ENCODE peak calls at places on chromosomes 6 and 20, in five cellular contexts. Q is neuronal stem cell, B is H1, X is H9, F is mesenchymal stem cell. U is an unnamed sample. For H3K4me1, the result is how much of the 10 kb centered on the place peaks cover.

GRCh38 chr6:129936329-129937165 is 75.4 kb upstream of the TMEM244 start:
- DNase-seq in B (peak), X (peak), Q (peak), F (peak), U (peak)

GRCh38 chr6:91166271-91166670 is 579.4 kb upstream of the MAP3K7 start:
- DNase-seq in Q (no peak), B (no peak), F (no peak), X (no peak), U (peak)

GRCh38 chr6:1312444-1313363 is 806 bp downstream of the FOXQ1 start:
- DNase-seq in X (peak), Q (no peak), F (no peak), B (no peak), U (no peak)

GRCh38 chr6:40923326-40923725 is 115.7 kb downstream of the UNC5CL start:
- DNase-seq in Q (no peak), X (peak), F (no peak), B (no peak), U (no peak)

GRCh38 chr20:40607927-40608326 is 81.1 kb downstream of the MAFB start:
- DNase-seq in F (no peak), Q (no peak), X (no peak), B (no peak), U (no peak)

GRCh38 chr6:149915970-149916865 is 6.7 kb downstream of the RAET1G start:
- DNase-seq in X (no peak), B (no peak), Q (no peak), F (no peak), U (no peak)

GRCh38 chr20:37356961-37357371 is 11.0 kb downstream of the SRC start:
- DNase-seq in X (no peak), Q (no peak), B (no peak), F (no peak), U (no peak)

GRCh38 chr20:1242530-1242929 is 16.7 kb downstream of the RAD21L1 start:
- DNase-seq in Q (no peak), F (peak), B (no peak), X (no peak), U (no peak)

GRCh38 chr6:56335733-56336132 is 88.4 kb upstream of the COL21A1 start:
- DNase-seq in Q (no peak), X (no peak), F (peak), B (no peak), U (no peak)

GRCh38 chr6:157710604-157711003 is 112.4 kb upstream of the SNX9 start:
- DNase-seq in X (no peak), F (peak), Q (no peak), B (no peak), U (peak)

GRCh38 chr6:108746841-108747575 is 101.2 kb upstream of the ARMC2 start:
- DNase-seq in F (no peak), X (no peak), B (no peak), Q (no peak), U (no peak)

GRCh38 chr20:41213150-41213820 is 75.9 kb downstream of the PLCG1 start:
- DNase-seq in Q (no peak), X (no peak), B (no peak), F (peak), U (no peak)

GRCh38 chr6:18165746-18166145 is 10.5 kb downstream of the KDM1B start:
- DNase-seq in Q (no peak), F (no peak), B (no peak), X (no peak), U (no peak)

GRCh38 chr6:130964289-130964688 is 98.8 kb downstream of the EPB41L2 start:
- DNase-seq in F (no peak), B (no peak), Q (no peak), X (no peak), U (no peak)

GRCh38 chr6:133248241-133249001 is 7.3 kb downstream of the EYA4 start:
- DNase-seq in Q (no peak), F (peak), B (no peak), X (no peak), U (no peak)

GRCh38 chr6:119034827-119035458 is 43.5 kb downstream of the FAM184A start:
- DNase-seq in B (no peak), F (peak), Q (no peak), X (no peak), U (no peak)

GRCh38 chr6:9537381-9537780 is 877.5 kb downstream of the TFAP2A start:
- DNase-seq in F (peak), X (no peak), B (no peak), Q (no peak), U (no peak)

GRCh38 chr6:84618046-84618752 is 146.2 kb downstream of the TBX18 start:
- DNase-seq in Q (no peak), F (peak), X (no peak), B (no peak), U (no peak)
- H3K4me2 ChIP-seq in Q (no peak), F (peak), X (no peak), B (no peak), U (no peak)

DNA sequence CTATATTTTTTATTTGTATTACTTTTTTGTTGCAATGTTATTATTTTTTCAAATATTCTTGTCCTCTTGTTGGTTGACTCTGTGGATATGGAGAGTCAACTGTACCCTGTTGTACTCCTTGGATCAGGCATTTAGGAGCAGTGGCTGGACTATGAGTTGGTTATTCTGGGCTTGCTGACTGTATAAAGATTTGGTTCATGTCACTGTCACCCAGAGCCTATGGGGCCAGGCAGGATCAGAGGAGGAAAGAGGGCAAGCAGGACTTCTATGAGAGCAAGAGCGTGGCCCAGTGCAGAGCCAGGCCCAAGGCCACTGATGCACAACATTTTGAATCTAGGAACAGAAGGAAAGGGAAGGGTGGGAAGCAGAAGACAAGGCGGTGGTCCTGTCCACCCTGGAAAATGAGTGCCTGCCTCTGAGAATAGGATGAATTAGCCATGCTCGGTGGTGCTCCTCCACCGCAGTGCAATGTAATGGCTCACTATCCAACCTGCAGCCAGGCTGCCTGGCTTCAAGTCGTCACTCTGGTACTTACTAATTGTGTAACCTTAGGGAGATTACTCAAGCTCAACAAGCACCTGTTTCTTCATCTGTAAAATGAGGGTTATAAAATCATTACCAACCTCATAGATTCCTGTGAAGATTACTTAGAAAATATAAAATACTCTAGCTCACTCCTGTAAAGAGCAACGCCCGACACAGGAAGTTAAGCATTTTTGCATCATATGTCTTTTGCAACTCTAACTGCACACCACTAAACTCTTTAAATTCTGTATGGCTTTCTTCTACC is 192.1 kb downstream of the KCNQ5 start:
- DNase-seq in Q (no peak), B (no peak), X (no peak), F (no peak), U (peak)
- H2BK12ac ChIP-seq in Q (no peak), B (peak), X (no peak), F (no peak), U (no peak)

DNA sequence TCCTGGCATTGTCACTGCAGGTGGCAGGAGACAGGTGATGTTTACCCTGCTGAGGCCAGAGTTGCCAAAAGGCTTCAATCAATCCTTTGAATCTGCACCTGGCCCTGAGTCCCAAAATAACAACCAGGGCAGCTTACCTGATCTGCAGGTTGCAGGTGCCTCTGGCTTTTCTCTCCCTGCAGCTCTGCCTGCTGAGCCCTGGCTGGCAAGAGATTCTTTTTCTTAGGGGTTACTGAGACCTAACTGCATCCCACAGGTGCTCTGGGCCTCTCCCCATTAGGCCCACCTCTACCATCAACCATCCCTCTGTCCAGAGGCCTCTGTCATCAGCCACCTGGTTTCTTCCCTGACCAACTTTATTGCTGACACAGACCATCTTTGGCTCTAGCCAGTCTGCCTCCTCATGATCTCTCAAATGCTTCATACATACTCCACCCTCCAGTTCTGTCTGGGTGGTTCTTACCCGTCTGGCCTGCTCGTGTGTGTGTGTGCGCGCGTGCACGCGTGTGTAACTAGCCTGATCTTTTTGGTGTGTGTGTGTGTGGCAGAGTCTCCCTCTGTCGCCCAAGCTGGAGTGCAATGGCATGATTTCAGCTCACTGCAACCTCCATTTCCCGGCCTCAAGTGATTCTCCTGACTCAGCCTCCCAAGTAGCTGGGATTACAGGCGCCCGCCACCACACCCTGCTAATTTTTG is 13.7 kb downstream of the BCL2L1 start:
- DNase-seq in Q (no peak), B (no peak), F (no peak), X (no peak), U (no peak)
- H3K4me1 ChIP-seq in Q (under half), B (under half), F (under half), X (under half), U (under half)

GRCh38 chr6:13766201-13766634 is 48.1 kb downstream of the MCUR1 start:
- DNase-seq in F (peak), X (no peak), Q (no peak), B (no peak), U (peak)
- H3K4me2 ChIP-seq in F (no peak), X (no peak), Q (no peak), B (no peak), U (peak)

DNA sequence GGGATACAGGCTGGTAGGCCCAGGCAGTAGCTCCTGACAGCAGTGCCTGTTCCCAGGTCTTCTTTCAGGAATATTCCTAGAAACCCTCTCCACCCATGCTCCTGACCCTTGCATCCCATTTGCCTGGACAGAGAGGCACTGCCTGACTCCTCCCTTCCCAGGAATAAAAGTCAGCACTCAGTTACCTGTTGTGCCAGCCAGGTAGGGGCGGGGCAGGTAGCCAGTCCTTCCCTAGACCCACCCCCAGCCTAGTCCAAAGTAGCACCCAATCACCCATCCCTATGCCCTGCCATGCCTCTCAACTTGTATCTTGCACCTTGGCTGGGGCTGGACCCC is 129.9 kb downstream of the MRPL14 start:
- DNase-seq in B (no peak), X (no peak), F (no peak), Q (no peak), U (no peak)
- H2BK12ac ChIP-seq in B (peak), X (no peak), F (no peak), Q (no peak), U (no peak)

GRCh38 chr6:11273406-11274065 is 41.1 kb upstream of the NEDD9 start:
- DNase-seq in F (no peak), B (no peak), Q (no peak), X (no peak), U (no peak)
- H3K4me1 ChIP-seq in F (under half), B (under half), Q (under half), X (under half), U (under half)

DNA sequence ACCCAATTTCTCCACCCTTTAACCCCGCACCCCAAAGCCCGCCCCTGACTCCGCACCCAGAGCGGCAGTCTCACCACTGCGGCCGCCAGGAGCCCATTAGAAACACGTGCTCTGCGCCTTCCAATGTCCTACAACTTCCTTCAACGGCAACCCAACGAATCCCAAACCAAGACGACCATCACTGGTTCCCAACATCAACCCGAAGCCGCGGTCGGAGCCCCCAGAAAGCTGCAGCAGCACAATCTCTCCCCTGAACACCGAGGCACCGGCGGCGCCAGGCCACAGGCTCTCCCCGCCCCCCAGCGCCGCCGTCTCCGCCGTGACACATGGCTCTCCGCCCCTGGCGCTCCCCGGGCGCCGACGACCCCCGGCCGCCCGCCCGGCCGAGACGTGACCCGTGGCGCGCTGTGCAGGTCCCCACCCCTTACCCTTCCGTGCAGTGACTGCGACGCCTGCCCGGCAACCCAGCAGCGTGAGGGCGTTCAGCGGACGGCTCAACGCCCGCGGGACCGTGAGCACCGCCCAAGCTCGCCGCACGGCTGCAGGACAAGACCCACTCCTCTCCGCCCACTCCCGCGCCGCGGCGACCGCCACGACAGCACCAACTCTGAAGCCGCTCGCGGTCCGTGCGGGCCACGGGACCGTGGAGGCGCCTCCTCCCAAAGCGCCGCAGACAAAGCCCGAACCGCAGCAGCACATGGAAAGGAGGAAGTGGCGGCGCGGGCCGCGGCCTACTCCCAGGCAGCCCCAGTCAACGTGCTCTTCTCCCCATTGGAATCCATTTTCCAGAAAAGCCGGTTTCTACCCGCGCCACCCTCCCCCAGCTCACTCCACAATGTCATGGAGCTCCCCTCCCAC is 541 bp downstream of the SYNCRIP start:
- DNase-seq in B (no peak), F (peak), X (peak), Q (peak), U (peak)
- H3K4me2 ChIP-seq in B (peak), F (peak), X (peak), Q (peak), U (peak)

DNA sequence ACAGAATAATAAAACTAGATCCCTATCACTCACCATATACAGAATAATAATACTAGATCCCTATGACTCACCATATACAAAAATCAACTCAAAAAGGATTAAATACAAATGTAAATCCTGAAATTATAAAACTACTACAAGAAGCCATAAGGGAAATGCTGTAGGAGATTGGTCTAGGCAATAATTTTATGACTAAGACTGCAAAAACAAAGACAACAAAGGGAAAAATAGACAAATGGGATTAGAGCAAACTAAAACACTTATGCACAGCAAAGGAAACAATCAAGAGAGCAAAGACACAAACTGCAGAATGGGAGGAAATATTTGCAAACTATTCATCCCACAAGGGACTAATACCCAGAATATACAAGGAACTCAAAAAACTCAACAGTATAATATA is 4.1 kb upstream of the RNF217 start:
- DNase-seq in Q (no peak), X (no peak), B (no peak), F (no peak), U (no peak)
- H2BK12ac ChIP-seq in Q (no peak), X (no peak), B (no peak), F (no peak), U (no peak)

GRCh38 chr20:32479697-32480140 is 105.4 kb downstream of the NOL4L start:
- DNase-seq in F (no peak), Q (no peak), X (no peak), B (no peak), U (no peak)

GRCh38 chr20:32482251-32483220 is 102.6 kb downstream of the NOL4L start:
- DNase-seq in B (no peak), X (peak), Q (peak), F (peak), U (peak)

GRCh38 chr20:32483351-32484220 is 101.5 kb downstream of the NOL4L start:
- DNase-seq in F (peak), X (peak), B (no peak), Q (peak), U (peak)

GRCh38 chr20:32480361-32481199 is 104.6 kb downstream of the NOL4L start:
- DNase-seq in B (no peak), Q (no peak), X (peak), F (peak), U (no peak)

DNA sequence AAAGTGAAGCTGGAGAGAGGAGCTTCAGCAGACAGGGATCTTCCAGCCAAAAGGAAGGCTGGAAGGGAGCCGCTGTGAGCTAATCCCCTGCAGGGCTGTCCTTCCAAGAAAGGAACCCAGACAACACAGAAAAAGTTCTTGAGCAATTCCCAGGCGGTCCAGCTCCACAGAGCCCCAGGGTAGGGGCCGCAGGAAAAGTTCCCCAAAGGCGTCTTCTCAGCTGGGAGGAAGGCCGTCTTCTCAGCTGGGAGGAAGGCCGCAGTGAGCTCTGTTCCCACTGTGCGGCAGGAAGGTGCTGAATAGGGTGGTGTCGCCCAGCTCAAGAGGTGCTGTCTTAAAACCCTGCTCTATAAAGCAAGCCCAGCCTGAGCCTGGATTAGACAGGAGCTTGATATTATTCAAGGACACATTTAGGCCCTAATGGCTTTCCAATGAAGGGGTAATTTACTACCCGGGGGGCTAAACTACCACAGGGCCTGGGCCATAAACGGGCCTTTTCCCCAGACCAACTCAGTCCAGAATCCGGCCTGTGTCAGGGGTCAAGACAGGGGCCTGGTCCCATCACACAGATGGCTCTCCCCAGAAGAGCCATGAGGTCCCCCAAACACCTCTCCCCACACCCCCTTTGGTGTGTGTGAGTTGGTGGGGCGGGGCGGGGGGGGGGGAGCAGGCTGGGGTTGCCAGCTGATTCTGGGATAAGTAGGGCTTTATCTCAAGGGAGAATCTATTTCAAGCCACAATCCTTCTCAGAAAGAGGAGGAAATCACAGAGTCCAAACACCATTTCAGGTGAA is 103.6 kb downstream of the NOL4L start:
- DNase-seq in F (peak), B (no peak), X (peak), Q (no peak), U (no peak)
- H3K4me1 ChIP-seq in F (under half), B (under half), X (under half), Q (under half), U (under half)

DNA sequence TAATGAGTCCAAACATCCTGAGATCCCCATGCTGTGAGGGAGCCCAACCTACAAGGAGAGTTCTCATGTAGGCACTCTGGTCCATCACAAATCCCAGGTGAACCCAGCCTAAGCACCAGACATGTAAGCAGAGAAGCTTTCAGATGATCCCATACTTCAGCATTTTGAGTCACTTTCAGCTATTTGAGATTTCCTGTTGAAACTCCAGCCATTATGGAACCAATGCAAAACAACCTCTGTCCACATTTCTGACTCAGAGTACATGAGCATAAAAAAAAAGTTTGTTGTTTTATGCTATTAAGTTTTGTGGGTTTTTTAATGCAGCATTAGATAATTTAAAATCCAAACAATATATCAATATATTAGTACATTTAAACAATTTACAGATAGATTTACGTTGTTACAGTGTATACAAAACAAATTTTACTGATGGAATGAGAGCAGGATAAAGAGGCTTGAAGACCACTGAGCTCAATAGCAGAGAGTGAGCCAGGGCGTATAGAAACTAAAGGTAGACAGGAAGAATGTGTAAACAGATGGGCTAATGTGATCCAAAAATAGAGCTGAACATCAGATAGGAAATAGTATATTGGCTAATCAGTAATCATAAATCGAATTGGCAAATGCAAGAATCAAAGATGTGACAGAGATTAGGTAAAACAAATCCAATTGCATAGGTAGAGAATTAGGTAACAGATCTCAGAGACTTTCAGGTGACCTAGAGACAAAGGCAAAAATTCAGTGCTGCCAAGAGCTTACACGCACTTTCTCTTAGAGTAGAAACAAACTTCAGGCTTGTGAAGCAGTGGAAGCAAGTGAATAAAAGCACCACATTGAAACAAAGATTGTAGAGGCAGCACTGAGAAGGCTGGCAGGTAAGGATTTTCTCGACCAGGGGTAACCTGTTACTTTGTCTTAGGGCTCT is 36.2 kb upstream of the PLCB1 start:
- DNase-seq in X (no peak), B (no peak), Q (no peak), F (peak), U (no peak)
- H3K4me2 ChIP-seq in X (no peak), B (no peak), Q (no peak), F (no peak), U (no peak)